ENCODE peak calls at places on chromosome 5, in four cellular contexts. V is aorta, O is HCT116, B is cardiac muscle cell. Z is an unnamed sample.

GRCh38 chr5:146340260-146341081 is 1.8 kb downstream of the POU4F3 start:
- DNase-seq in V (peak; percentile 86), O (no peak), B (peak; percentile 89), Z (peak; percentile 85)

GRCh38 chr5:133552925-133553525 is 59.3 kb downstream of the FSTL4 start:
- DNase-seq in V (peak; percentile 78), O (peak; percentile 41), B (peak; percentile 75), Z (peak; percentile 73)

GRCh38 chr5:113166710-113167366 is 190.2 kb downstream of the DCP2 start:
- DNase-seq in V (no peak), O (peak; percentile 97), B (no peak), Z (no peak)

GRCh38 chr5:99771296-99771695 is 763.9 kb upstream of the FAM174A start:
- DNase-seq in V (no peak), O (no peak), B (no peak), Z (no peak)

GRCh38 chr5:57993866-57994265 is 466.0 kb downstream of the PLK2 start:
- DNase-seq in V (no peak), O (no peak), B (no peak), Z (no peak)

GRCh38 chr5:17081142-17081541 is 136.3 kb upstream of the BASP1 start:
- DNase-seq in V (no peak), O (no peak), B (no peak), Z (no peak)

GRCh38 chr5:162068412-162068811 is 839 bp downstream of the GABRG2 start:
- DNase-seq in V (no peak), O (no peak), B (peak; percentile 89), Z (peak; percentile 55)

GRCh38 chr5:179180921-179181645 is 120.9 kb downstream of the ZNF354C start:
- DNase-seq in V (peak; percentile 67), O (no peak), B (no peak), Z (no peak)

GRCh38 chr5:134123360-134123759 is 8.9 kb downstream of the TCF7 start:
- DNase-seq in V (no peak), O (no peak), B (no peak), Z (no peak)

GRCh38 chr5:38888023-38888422 is 42.2 kb downstream of the OSMR start:
- DNase-seq in V (no peak), O (no peak), B (no peak), Z (peak; percentile 24)

GRCh38 chr5:96065577-96066385 is 104.1 kb upstream of the ELL2 start:
- DNase-seq in V (no peak), O (no peak), B (no peak), Z (no peak)

GRCh38 chr5:3142261-3143027 is 391.0 kb upstream of the IRX2 start:
- DNase-seq in V (no peak), O (no peak), B (no peak), Z (no peak)

GRCh38 chr5:170386743-170387142 is 2.4 kb downstream of the KCNMB1 start:
- DNase-seq in V (no peak), O (no peak), B (no peak), Z (peak; percentile 52)

GRCh38 chr5:40904205-40904993 is 4.9 kb upstream of the C7 start:
- DNase-seq in V (no peak), O (peak; percentile 59), B (peak; percentile 90), Z (peak; percentile 53)

GRCh38 chr5:100479079-100479688 is 56.0 kb upstream of the FAM174A start:
- DNase-seq in V (no peak), O (peak; percentile 43), B (peak; percentile 41), Z (peak; percentile 10)

GRCh38 chr5:66989286-66989685 is 207.3 kb downstream of the CD180 start:
- DNase-seq in V (no peak), O (no peak), B (peak; percentile 47), Z (no peak)

GRCh38 chr5:114467729-114468128 is 105.9 kb downstream of the KCNN2 start:
- DNase-seq in V (no peak), O (no peak), B (no peak), Z (no peak)

GRCh38 chr5:43772601-43773031 is 169.6 kb downstream of the NNT start:
- DNase-seq in V (no peak), O (peak; percentile 44), B (no peak), Z (no peak)

GRCh38 chr5:148984333-148984732 is 78.5 kb downstream of the SH3TC2 start:
- DNase-seq in V (no peak), O (peak; percentile 77), B (no peak), Z (peak; percentile 25)

GRCh38 chr5:12522116-12522515 is 617.9 kb upstream of the CTNND2 start:
- DNase-seq in V (no peak), O (no peak), B (no peak), Z (no peak)

GRCh38 chr5:7261049-7261448 is 134.9 kb upstream of the ADCY2 start:
- DNase-seq in V (no peak), O (no peak), B (peak; percentile 73), Z (peak; percentile 63)

GRCh38 chr5:1516615-1517601 is 6.9 kb downstream of the LPCAT1 start:
- DNase-seq in V (peak; percentile 76), O (no peak), B (no peak), Z (peak; percentile 52)

GRCh38 chr5:31776976-31777651 is 138.2 kb downstream of the PDZD2 start:
- DNase-seq in V (no peak), O (no peak), B (no peak), Z (no peak)

GRCh38 chr5:75018805-75019587 is 33.4 kb downstream of the GCNT4 start:
- DNase-seq in V (no peak), O (no peak), B (no peak), Z (no peak)

GRCh38 chr5:74289238-74289637 is 351.3 kb downstream of the ENC1 start:
- DNase-seq in V (no peak), O (no peak), B (no peak), Z (no peak)

DNA sequence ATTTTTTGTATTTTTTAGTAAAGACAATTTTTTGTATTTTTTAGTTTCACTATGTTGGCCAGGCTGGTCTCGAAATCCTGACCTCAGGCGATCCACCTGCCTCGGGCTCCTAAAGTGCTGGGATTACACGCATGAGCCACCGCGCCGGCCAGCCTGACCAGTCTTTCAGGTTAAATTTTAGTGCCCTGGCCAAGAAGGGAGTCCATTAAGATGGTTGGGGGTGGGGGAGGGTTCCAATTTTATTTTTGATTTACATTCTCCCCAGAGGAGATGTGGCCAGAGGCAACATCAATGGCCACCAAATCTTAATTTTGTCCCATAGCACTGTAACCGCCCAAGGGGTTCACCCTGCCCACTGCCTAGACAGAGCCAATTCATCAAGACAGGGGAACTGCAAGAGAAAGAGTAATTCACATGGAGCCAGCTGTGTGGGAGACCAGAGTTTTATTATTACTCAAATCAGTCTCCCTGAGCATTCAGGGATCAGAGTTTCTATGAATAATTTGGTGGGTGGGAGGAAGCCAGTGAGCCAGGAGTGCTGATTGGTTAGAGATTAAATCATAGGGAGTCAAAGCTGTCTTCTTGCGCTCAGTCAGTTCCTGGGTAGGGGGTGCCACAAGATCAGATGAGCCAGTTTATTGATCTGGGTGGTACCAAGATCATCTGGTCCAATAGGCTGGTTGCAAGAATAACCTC is 24.7 kb downstream of the TBCA start:
- DNase-seq in V (no peak), O (no peak), B (no peak), Z (no peak)
- H3K4me3 ChIP-seq in V (no peak overlapping the region), O (no peak overlapping the region), B (no peak overlapping the region), Z (no peak overlapping the region)

DNA sequence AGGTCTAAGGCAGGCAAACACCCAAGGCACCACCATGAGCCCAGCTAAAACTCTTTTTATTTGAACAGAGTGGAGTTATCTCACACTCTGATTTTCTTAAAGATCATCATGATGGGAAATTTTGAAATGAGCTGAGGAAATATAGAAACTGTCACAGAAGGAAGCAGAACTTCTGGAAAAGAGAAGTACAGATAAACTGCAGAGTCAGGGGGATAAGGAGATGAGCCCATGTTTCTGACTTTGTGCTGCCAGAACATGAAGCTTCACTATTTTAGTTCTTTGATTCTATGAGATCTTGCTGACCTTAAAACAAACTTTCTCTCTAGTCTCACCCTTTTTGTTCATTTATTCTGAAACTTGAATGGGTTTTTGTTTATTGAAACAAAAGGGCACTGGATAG is 406.5 kb upstream of the EDIL3 start:
- DNase-seq in V (no peak), O (no peak), B (no peak), Z (no peak)
- H3K36me3 ChIP-seq in V (no peaks in the 10 kb centered on the region), O (no peaks in the 10 kb centered on the region), B (no peaks in the 10 kb centered on the region), Z (no peaks in the 10 kb centered on the region)

DNA sequence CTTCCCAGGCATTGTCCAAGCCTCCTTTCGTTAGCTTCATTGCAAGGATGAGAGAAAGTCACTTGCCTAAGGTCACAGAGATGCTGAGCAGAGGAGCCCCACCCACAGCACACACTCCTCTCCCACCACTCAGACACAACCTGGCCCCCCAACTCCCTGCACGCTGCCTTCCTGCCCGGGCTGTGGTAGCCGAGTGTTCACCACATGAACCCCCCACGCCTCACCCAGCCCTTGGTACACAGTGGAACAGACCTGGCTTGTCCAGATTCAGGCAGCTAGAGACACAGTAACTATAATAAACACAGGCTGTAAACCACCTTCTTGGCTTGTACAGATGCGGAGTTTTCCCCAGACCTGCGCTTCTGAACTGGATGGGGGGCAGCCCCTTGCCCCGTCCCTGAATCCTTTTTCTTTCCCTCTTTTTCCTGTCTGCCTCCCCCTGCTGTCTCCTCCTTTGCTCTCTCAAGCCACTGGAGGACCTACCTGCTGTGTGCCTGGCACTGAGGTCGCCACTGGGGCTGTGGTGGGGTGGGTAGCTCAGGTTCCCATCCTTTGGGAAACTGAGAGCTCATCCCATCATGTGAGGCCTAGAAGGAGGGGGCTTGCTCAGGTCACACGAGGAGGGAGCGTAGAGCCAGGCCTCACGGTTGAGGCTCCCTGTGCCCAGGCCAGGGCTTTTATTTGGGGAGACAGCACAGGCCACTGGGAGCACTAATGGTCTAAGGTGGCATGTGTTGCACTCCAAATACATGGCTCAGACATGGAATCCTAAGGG is 55.7 kb upstream of the SYNPO start:
- DNase-seq in V (peak; percentile 41), O (no peak), B (no peak), Z (no peak)
- H3K27me3 ChIP-seq in V (no peaks in the 10 kb centered on the region), O (no peaks in the 10 kb centered on the region), B (no peaks in the 10 kb centered on the region), Z (no peaks in the 10 kb centered on the region)

DNA sequence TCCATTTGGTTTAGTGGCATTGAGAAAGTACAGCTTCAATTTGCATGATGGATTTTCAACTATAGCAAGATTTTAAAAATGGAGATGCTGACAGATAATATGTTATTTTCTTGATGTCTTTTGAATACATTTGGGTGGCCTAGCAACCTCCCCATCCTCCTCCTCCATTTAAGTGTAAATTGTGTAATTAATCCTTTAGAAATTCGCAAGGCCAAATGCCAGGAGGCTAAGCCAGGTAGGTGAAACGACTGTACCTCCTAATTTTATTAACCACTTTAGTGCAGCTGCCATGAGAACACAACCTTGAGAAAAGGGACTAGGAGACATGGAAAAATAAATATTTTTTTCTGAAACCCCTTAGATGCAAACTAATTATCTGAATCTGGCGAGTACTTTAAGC is 248.8 kb downstream of the MRPS30 start:
- DNase-seq in V (no peak), O (no peak), B (no peak), Z (peak; percentile 0)
- H3K4me3 ChIP-seq in V (no peak overlapping the region), O (no peak overlapping the region), B (no peak overlapping the region), Z (no peak overlapping the region)

GRCh38 chr5:151597749-151598148 is 6.6 kb upstream of the FAT2 start:
- DNase-seq in V (no peak), O (no peak), B (no peak), Z (no peak)

GRCh38 chr5:151600069-151600665 is 9.0 kb upstream of the FAT2 start:
- DNase-seq in V (no peak), O (no peak), B (no peak), Z (no peak)

GRCh38 chr5:151596839-151597539 is 5.9 kb upstream of the FAT2 start:
- DNase-seq in V (no peak), O (no peak), B (peak; percentile 89), Z (peak; percentile 83)

GRCh38 chr5:151598984-151599383 is 7.9 kb upstream of the FAT2 start:
- DNase-seq in V (no peak), O (no peak), B (no peak), Z (no peak)

DNA sequence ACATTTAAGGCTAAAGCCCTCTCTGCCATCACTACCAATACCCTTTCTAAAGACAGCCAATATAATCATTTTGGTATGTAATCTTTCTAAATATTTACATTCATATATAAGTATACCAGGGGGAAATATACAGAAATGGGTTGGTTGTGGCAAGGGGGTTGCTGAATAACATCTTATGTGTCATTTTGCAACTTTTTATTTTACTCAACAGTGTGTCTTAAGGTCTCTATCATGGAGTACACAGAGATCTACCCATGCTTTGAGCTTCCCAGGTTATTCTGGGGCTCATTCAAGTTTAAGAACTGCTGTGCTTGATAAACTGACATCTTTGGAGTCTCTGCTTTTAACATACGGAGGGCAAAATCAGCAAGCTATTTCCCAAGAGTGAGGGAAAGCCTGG is 7.4 kb upstream of the FAT2 start:
- DNase-seq in V (no peak), O (no peak), B (no peak), Z (no peak)
- H3K36me3 ChIP-seq in V (no peaks in the 10 kb centered on the region), O (no peaks in the 10 kb centered on the region), B (no peaks in the 10 kb centered on the region), Z (no peaks in the 10 kb centered on the region)

Z was measured in H7.